ENCODE peak calls at places on chromosomes 5 and 9, in six cellular contexts. F, Z, I, Y, T and O are unnamed samples.

GRCh38 chr9:19493174-19493811 is 84.5 kb downstream of the ACER2 start:
- DNase-seq in T (peak), I (peak), Y (peak), Z (peak), F (peak), O (peak)

GRCh38 chr5:140881889-140882590 is at the start of gene PCDHA13:
- DNase-seq in T (no peak), Y (no peak), Z (no peak), I (no peak), F (no peak), O (peak)

GRCh38 chr5:137621861-137622823 is 113.7 kb downstream of the KLHL3 start:
- DNase-seq in Z (peak), Y (peak), F (no peak), T (no peak), I (peak), O (peak)

GRCh38 chr9:90795084-90795483 is 6.5 kb upstream of the SYK start:
- DNase-seq in Y (no peak), Z (no peak), I (no peak), F (no peak), T (no peak), O (no peak)

GRCh38 chr9:34783951-34784487 is 74.1 kb upstream of the CCL21 start:
- DNase-seq in Z (no peak), Y (no peak), F (no peak), T (no peak), I (no peak), O (no peak)

GRCh38 chr9:20592673-20593072 is 29.6 kb downstream of the MLLT3 start:
- DNase-seq in T (no peak), Y (no peak), I (no peak), Z (peak), F (no peak), O (no peak)

GRCh38 chr9:96423985-96424336 is 5.8 kb upstream of the ZNF367 start:
- DNase-seq in I (no peak), T (no peak), Z (no peak), F (no peak), Y (no peak), O (no peak)

GRCh38 chr5:158943057-158943456 is 156.7 kb downstream of the EBF1 start:
- DNase-seq in T (no peak), Z (peak), Y (no peak), I (peak), F (no peak), O (no peak)

GRCh38 chr5:10513501-10514442 is 50.1 kb upstream of the ANKRD33B start:
- DNase-seq in I (peak), F (no peak), T (no peak), Y (peak), Z (peak), O (no peak)

GRCh38 chr9:97632406-97632991 is 669 bp downstream of the TSTD2 start:
- DNase-seq in I (peak), Y (peak), T (peak), F (peak), Z (peak), O (no peak)

GRCh38 chr9:36148652-36149051 is 12.1 kb downstream of the GLIPR2 start:
- DNase-seq in T (no peak), I (peak), F (peak), Z (peak), Y (peak), O (peak)

GRCh38 chr5:175814676-175815075 is 56.7 kb upstream of the CPLX2 start:
- DNase-seq in I (peak), Y (no peak), T (no peak), Z (peak), F (no peak), O (no peak)

GRCh38 chr9:101462558-101462957 is 27.0 kb upstream of the ALDOB start:
- DNase-seq in F (no peak), I (peak), T (no peak), Y (no peak), Z (peak), O (no peak)

GRCh38 chr5:43255704-43256103 is 57.5 kb downstream of the HMGCS1 start:
- DNase-seq in F (no peak), Z (no peak), I (no peak), Y (no peak), T (no peak), O (no peak)

GRCh38 chr5:94853122-94853521 is 234.7 kb downstream of the SLF1 start:
- DNase-seq in F (no peak), T (no peak), Y (no peak), Z (no peak), I (no peak), O (no peak)

GRCh38 chr9:89179920-89180667 is 1.5 kb upstream of the SHC3 start:
- DNase-seq in I (peak), Z (peak), Y (peak), F (peak), T (peak), O (peak)

GRCh38 chr5:145922059-145922458 is 14.3 kb upstream of the SH3RF2 start:
- DNase-seq in Y (no peak), T (no peak), Z (no peak), I (no peak), F (no peak), O (no peak)

GRCh38 chr9:91900057-91900816 is 49.8 kb downstream of the ROR2 start:
- DNase-seq in I (no peak), Z (no peak), F (no peak), T (no peak), Y (peak), O (peak)

GRCh38 chr9:133520121-133520835 is 4.5 kb downstream of the MYMK start:
- DNase-seq in I (no peak), T (no peak), Z (no peak), Y (no peak), F (no peak), O (no peak)

GRCh38 chr9:113808391-113809191 is 67.5 kb upstream of the ZNF618 start:
- DNase-seq in Y (peak), I (peak), F (no peak), T (no peak), Z (peak), O (no peak)

GRCh38 chr9:35822926-35823325 is 5.6 kb downstream of the FAM221B start:
- DNase-seq in Y (no peak), F (no peak), Z (no peak), T (no peak), I (peak), O (no peak)

GRCh38 chr5:96934291-96934694 is 1.6 kb upstream of the LNPEP start:
- DNase-seq in Y (no peak), T (peak), F (peak), I (no peak), Z (peak), O (peak)

GRCh38 chr5:19927919-19928318 is 60.1 kb downstream of the CDH18 start:
- DNase-seq in Y (no peak), Z (no peak), T (peak), F (no peak), I (peak), O (no peak)

GRCh38 chr9:10613413-10613812 is 611 bp upstream of the PTPRD start:
- DNase-seq in F (no peak), Z (no peak), I (no peak), Y (no peak), T (no peak), O (no peak)

GRCh38 chr9:133868203-133868602 is 123.9 kb downstream of the VAV2 start:
- DNase-seq in I (no peak), Z (no peak), T (no peak), Y (no peak), F (no peak), O (no peak)

GRCh38 chr9:97632992-97633858 is at the start of the genes NCBP1 and TSTD2:
- DNase-seq in Z (peak), I (peak), Y (peak), F (peak), T (peak), O (peak)

GRCh38 chr9:89281106-89281505 is 29.9 kb upstream of the CKS2 start:
- DNase-seq in Y (no peak), I (peak), F (no peak), T (no peak), Z (no peak), O (no peak)

GRCh38 chr9:91677822-91678221 is 254.2 kb upstream of the NFIL3 start:
- DNase-seq in T (peak), F (no peak), I (no peak), Z (no peak), Y (no peak), O (no peak)

GRCh38 chr5:131466171-131466766 is 168.8 kb downstream of the RAPGEF6 start:
- DNase-seq in F (peak), Z (peak), Y (no peak), I (peak), T (no peak), O (no peak)

GRCh38 chr5:93580387-93581100 is 475 bp downstream of the NR2F1-AS1 start:
- DNase-seq in Z (no peak), I (peak), F (no peak), T (no peak), Y (no peak), O (no peak)

GRCh38 chr5:55601209-55601618 is 66.5 kb upstream of the PLPP1 start:
- DNase-seq in Z (peak), F (peak), I (peak), Y (peak), T (no peak), O (peak)